ENCODE peak calls at places on chromosomes 4 and X, in seven cellular contexts. F is endodermal cell; W is Right ventricle myocardium superior; Z is kidney tubule cell; S is fibroblast of lung; L is NCI-H2029; N is stimulated activated naive CD4-positive, alpha-beta T cell. O is an unnamed sample.
A peak's percentile ranks its signal among the peaks of the same experiment; 100 is the strongest.

GRCh38 chrX:38060331-38060878 is 54.1 kb downstream of the SYTL5 start:
- DNase-seq in Z (peak; percentile 41), S (no peak), F (no peak), L (no peak), W (no peak), N (no peak), O (no peak)

GRCh38 chr4:54539500-54540029 is 118.2 kb upstream of the KIT start:
- DNase-seq in F (peak; percentile 92), Z (peak; percentile 55), W (peak; percentile 79), S (peak; percentile 30), N (no peak), L (peak; percentile 17), O (no peak)

GRCh38 chrX:15881498-15881897 is 26.9 kb upstream of the AP1S2 start:
- DNase-seq in L (no peak), F (no peak), N (no peak), Z (peak; percentile 71), W (no peak), S (no peak), O (no peak)

GRCh38 chrX:49192722-49193328 is 6.7 kb upstream of the PRICKLE3 start:
- DNase-seq in S (peak; percentile 21), L (no peak), W (no peak), F (peak; percentile 77), N (no peak), Z (peak; percentile 49), O (no peak)

GRCh38 chr4:57591073-57591472 is 480.9 kb upstream of the IGFBP7 start:
- DNase-seq in Z (no peak), W (no peak), F (no peak), L (no peak), S (no peak), N (no peak), O (no peak)

GRCh38 chrX:17187301-17187836 is 187.6 kb upstream of the NHS start:
- DNase-seq in Z (no peak), W (no peak), S (no peak), N (no peak), F (no peak), L (no peak), O (no peak)

GRCh38 chr4:40228497-40229365 is 31.9 kb downstream of the RHOH start:
- DNase-seq in N (no peak), S (no peak), W (no peak), F (peak; percentile 82), Z (peak; percentile 9), L (no peak), O (no peak)

GRCh38 chrX:49290215-49290614 is 13.2 kb upstream of the GAGE10 start:
- DNase-seq in F (no peak), S (no peak), W (no peak), L (no peak), Z (no peak), N (no peak), O (no peak)

GRCh38 chr4:73668806-73669205 is 48.6 kb upstream of the RASSF6 start:
- DNase-seq in L (no peak), F (no peak), W (no peak), Z (peak; percentile 66), S (no peak), N (no peak), O (no peak)

GRCh38 chr4:154973636-154974035 is 192.6 kb downstream of the RBM46 start:
- DNase-seq in W (no peak), L (no peak), N (no peak), Z (no peak), F (no peak), S (no peak), O (no peak)

GRCh38 chr4:15153662-15154061 is 151.4 kb downstream of the CPEB2 start:
- DNase-seq in F (no peak), W (no peak), Z (no peak), S (no peak), N (no peak), L (no peak), O (no peak)

GRCh38 chr4:16496501-16496900 is 270.2 kb upstream of the TAPT1 start:
- DNase-seq in Z (peak; percentile 75), N (no peak), L (no peak), S (peak; percentile 55), F (no peak), W (no peak), O (no peak)

GRCh38 chr4:188002751-188003150 is 7.2 kb downstream of the ZFP42 start:
- DNase-seq in F (no peak), Z (no peak), W (no peak), S (no peak), L (no peak), N (no peak), O (no peak)

GRCh38 chr4:121025540-121025939 is 46.8 kb downstream of the NDNF start:
- DNase-seq in Z (no peak), L (no peak), S (no peak), W (no peak), F (no peak), N (no peak), O (no peak)

GRCh38 chr4:142663828-142664227 is 182.3 kb downstream of the INPP4B start:
- DNase-seq in F (no peak), L (no peak), N (no peak), W (no peak), Z (no peak), S (no peak), O (no peak)

GRCh38 chrX:10564484-10564883 is 55.9 kb downstream of the MID1 start:
- DNase-seq in N (no peak), Z (no peak), W (no peak), F (no peak), S (no peak), L (peak; percentile 69), O (no peak)

GRCh38 chr4:15255537-15255936 is 172.3 kb upstream of the C1QTNF7 start:
- DNase-seq in S (no peak), L (no peak), F (no peak), N (no peak), W (no peak), Z (no peak), O (no peak)

GRCh38 chr4:87807402-87807801 is 8.0 kb downstream of the IBSP start:
- DNase-seq in W (no peak), F (no peak), Z (no peak), S (peak; percentile 46), L (no peak), N (no peak), O (no peak)

GRCh38 chrX:69748055-69748454 is 132.1 kb downstream of the EDA start:
- DNase-seq in N (no peak), W (no peak), Z (no peak), L (no peak), S (no peak), F (no peak), O (no peak)

GRCh38 chr4:48772568-48772967 is 7.5 kb downstream of the FRYL start:
- DNase-seq in Z (no peak), L (no peak), S (no peak), N (no peak), F (no peak), W (no peak), O (no peak)

GRCh38 chr4:111678908-111679307 is 466.3 kb upstream of the FAM241A start:
- DNase-seq in W (no peak), Z (no peak), N (no peak), L (no peak), F (no peak), S (no peak), O (no peak)

GRCh38 chr4:81003549-81004240 is 26.8 kb upstream of the BMP3 start:
- DNase-seq in Z (no peak), F (no peak), L (no peak), N (no peak), S (no peak), W (no peak), O (no peak)

GRCh38 chr4:41209187-41209586 is 5.2 kb downstream of the APBB2 start:
- DNase-seq in S (no peak), N (no peak), L (no peak), F (no peak), Z (peak; percentile 52), W (no peak), O (no peak)

GRCh38 chrX:38701073-38701472 is 100.2 kb upstream of the MID1IP1 start:
- DNase-seq in Z (no peak), L (no peak), S (no peak), N (no peak), W (no peak), F (peak; percentile 48), O (no peak)